ENCODE peak calls at places on chromosomes 1 and 21, in ten cellular contexts. One of them, this sample, is unnamed.

GRCh38 chr1:114002492-114003290 is 23.4 kb downstream of the OLFML3 start:
- DNase-seq in endothelial cell of umbilical vein: no peak
- DNase-seq in lower lobe of right lung: no peak
- DNase-seq in colonic mucosa: no peak
- DNase-seq in fibroblast of the aortic adventitia: peak; percentile 68
- DNase-seq in cardiac fibroblast: peak; percentile 78
- DNase-seq in uterus: peak; percentile 40
- DNase-seq in fibroblast of mammary gland: peak; percentile 56
- DNase-seq in mammary epithelial cell: no peak
- DNase-seq in body of pancreas: peak; percentile 22
- DNase-seq in this sample: no peak

GRCh38 chr21:44972821-44973220 is 33.0 kb downstream of the SLX9 start:
- DNase-seq in endothelial cell of umbilical vein: no peak
- DNase-seq in lower lobe of right lung: no peak
- DNase-seq in colonic mucosa: no peak
- DNase-seq in fibroblast of the aortic adventitia: no peak
- DNase-seq in cardiac fibroblast: no peak
- DNase-seq in uterus: no peak
- DNase-seq in fibroblast of mammary gland: peak; percentile 12
- DNase-seq in mammary epithelial cell: no peak
- DNase-seq in body of pancreas: no peak
- DNase-seq in this sample: no peak

GRCh38 chr1:234620272-234620711 is 10.3 kb upstream of the IRF2BP2 start:
- DNase-seq in endothelial cell of umbilical vein: no peak
- DNase-seq in lower lobe of right lung: no peak
- DNase-seq in colonic mucosa: no peak
- DNase-seq in fibroblast of the aortic adventitia: peak; percentile 46
- DNase-seq in cardiac fibroblast: no peak
- DNase-seq in uterus: no peak
- DNase-seq in fibroblast of mammary gland: peak; percentile 52
- DNase-seq in mammary epithelial cell: no peak
- DNase-seq in body of pancreas: peak; percentile 43
- DNase-seq in this sample: no peak

GRCh38 chr1:179815642-179816041 is 62.0 kb downstream of the TOR1AIP2 start:
- DNase-seq in endothelial cell of umbilical vein: no peak
- DNase-seq in lower lobe of right lung: no peak
- DNase-seq in colonic mucosa: no peak
- DNase-seq in fibroblast of the aortic adventitia: no peak
- DNase-seq in cardiac fibroblast: no peak
- DNase-seq in uterus: no peak
- DNase-seq in fibroblast of mammary gland: no peak
- DNase-seq in mammary epithelial cell: no peak
- DNase-seq in body of pancreas: no peak
- DNase-seq in this sample: no peak

GRCh38 chr1:84365225-84366221 is 32.8 kb upstream of the DNASE2B start:
- DNase-seq in endothelial cell of umbilical vein: peak; percentile 96
- DNase-seq in lower lobe of right lung: peak; percentile 41
- DNase-seq in colonic mucosa: peak; percentile 34
- DNase-seq in fibroblast of the aortic adventitia: peak; percentile 97
- DNase-seq in cardiac fibroblast: peak; percentile 89
- DNase-seq in uterus: no peak
- DNase-seq in fibroblast of mammary gland: peak; percentile 99
- DNase-seq in mammary epithelial cell: peak; percentile 91
- DNase-seq in body of pancreas: peak; percentile 44
- DNase-seq in this sample: peak; percentile 25

GRCh38 chr1:53348491-53349368 is 20.9 kb upstream of the LRP8 start:
- DNase-seq in endothelial cell of umbilical vein: no peak
- DNase-seq in lower lobe of right lung: no peak
- DNase-seq in colonic mucosa: peak; percentile 7
- DNase-seq in fibroblast of the aortic adventitia: no peak
- DNase-seq in cardiac fibroblast: no peak
- DNase-seq in uterus: no peak
- DNase-seq in fibroblast of mammary gland: no peak
- DNase-seq in mammary epithelial cell: no peak
- DNase-seq in body of pancreas: no peak
- DNase-seq in this sample: no peak

GRCh38 chr1:40803902-40804301 is 20.3 kb downstream of the KCNQ4 start:
- DNase-seq in endothelial cell of umbilical vein: no peak
- DNase-seq in lower lobe of right lung: no peak
- DNase-seq in colonic mucosa: no peak
- DNase-seq in fibroblast of the aortic adventitia: no peak
- DNase-seq in cardiac fibroblast: no peak
- DNase-seq in uterus: no peak
- DNase-seq in fibroblast of mammary gland: no peak
- DNase-seq in mammary epithelial cell: no peak
- DNase-seq in body of pancreas: no peak
- DNase-seq in this sample: no peak

GRCh38 chr1:63835075-63835633 is 61.3 kb downstream of the ROR1 start:
- DNase-seq in endothelial cell of umbilical vein: no peak
- DNase-seq in lower lobe of right lung: no peak
- DNase-seq in colonic mucosa: no peak
- DNase-seq in fibroblast of the aortic adventitia: peak; percentile 22
- DNase-seq in cardiac fibroblast: no peak
- DNase-seq in uterus: no peak
- DNase-seq in fibroblast of mammary gland: peak; percentile 66
- DNase-seq in mammary epithelial cell: peak; percentile 47
- DNase-seq in body of pancreas: no peak
- DNase-seq in this sample: no peak

GRCh38 chr1:3356827-3357457 is 97.5 kb upstream of the ARHGEF16 start:
- DNase-seq in endothelial cell of umbilical vein: no peak
- DNase-seq in lower lobe of right lung: no peak
- DNase-seq in colonic mucosa: no peak
- DNase-seq in fibroblast of the aortic adventitia: no peak
- DNase-seq in cardiac fibroblast: no peak
- DNase-seq in uterus: no peak
- DNase-seq in fibroblast of mammary gland: no peak
- DNase-seq in mammary epithelial cell: no peak
- DNase-seq in body of pancreas: no peak
- DNase-seq in this sample: no peak

GRCh38 chr1:58045094-58045493 is 501.4 kb downstream of the OMA1 start:
- DNase-seq in endothelial cell of umbilical vein: no peak
- DNase-seq in lower lobe of right lung: no peak
- DNase-seq in colonic mucosa: no peak
- DNase-seq in fibroblast of the aortic adventitia: no peak
- DNase-seq in cardiac fibroblast: no peak
- DNase-seq in uterus: no peak
- DNase-seq in fibroblast of mammary gland: no peak
- DNase-seq in mammary epithelial cell: no peak
- DNase-seq in body of pancreas: no peak
- DNase-seq in this sample: no peak

GRCh38 chr21:24197132-24197643 is 1410.1 kb downstream of the MRPL39 start:
- DNase-seq in endothelial cell of umbilical vein: no peak
- DNase-seq in lower lobe of right lung: no peak
- DNase-seq in colonic mucosa: no peak
- DNase-seq in fibroblast of the aortic adventitia: no peak
- DNase-seq in cardiac fibroblast: no peak
- DNase-seq in uterus: no peak
- DNase-seq in fibroblast of mammary gland: no peak
- DNase-seq in mammary epithelial cell: no peak
- DNase-seq in body of pancreas: no peak
- DNase-seq in this sample: no peak

GRCh38 chr21:38984568-38984967 is 178.8 kb downstream of the ETS2 start:
- DNase-seq in endothelial cell of umbilical vein: no peak
- DNase-seq in lower lobe of right lung: no peak
- DNase-seq in colonic mucosa: no peak
- DNase-seq in fibroblast of the aortic adventitia: peak; percentile 69
- DNase-seq in cardiac fibroblast: peak; percentile 46
- DNase-seq in uterus: no peak
- DNase-seq in fibroblast of mammary gland: peak; percentile 75
- DNase-seq in mammary epithelial cell: no peak
- DNase-seq in body of pancreas: no peak
- DNase-seq in this sample: no peak
- H3K4me3 ChIP-seq in endothelial cell of umbilical vein: no peak overlapping the region
- H3K4me3 ChIP-seq in lower lobe of right lung: no peak overlapping the region
- H3K4me3 ChIP-seq in colonic mucosa: no peak overlapping the region
- H3K4me3 ChIP-seq in fibroblast of the aortic adventitia: no peak overlapping the region
- H3K4me3 ChIP-seq in cardiac fibroblast: no peak overlapping the region
- H3K4me3 ChIP-seq in uterus: no peak overlapping the region
- H3K4me3 ChIP-seq in fibroblast of mammary gland: no peak overlapping the region
- H3K4me3 ChIP-seq in mammary epithelial cell: no peak overlapping the region
- H3K4me3 ChIP-seq in body of pancreas: no peak overlapping the region
- H3K4me3 ChIP-seq in this sample: no peak overlapping the region

DNA sequence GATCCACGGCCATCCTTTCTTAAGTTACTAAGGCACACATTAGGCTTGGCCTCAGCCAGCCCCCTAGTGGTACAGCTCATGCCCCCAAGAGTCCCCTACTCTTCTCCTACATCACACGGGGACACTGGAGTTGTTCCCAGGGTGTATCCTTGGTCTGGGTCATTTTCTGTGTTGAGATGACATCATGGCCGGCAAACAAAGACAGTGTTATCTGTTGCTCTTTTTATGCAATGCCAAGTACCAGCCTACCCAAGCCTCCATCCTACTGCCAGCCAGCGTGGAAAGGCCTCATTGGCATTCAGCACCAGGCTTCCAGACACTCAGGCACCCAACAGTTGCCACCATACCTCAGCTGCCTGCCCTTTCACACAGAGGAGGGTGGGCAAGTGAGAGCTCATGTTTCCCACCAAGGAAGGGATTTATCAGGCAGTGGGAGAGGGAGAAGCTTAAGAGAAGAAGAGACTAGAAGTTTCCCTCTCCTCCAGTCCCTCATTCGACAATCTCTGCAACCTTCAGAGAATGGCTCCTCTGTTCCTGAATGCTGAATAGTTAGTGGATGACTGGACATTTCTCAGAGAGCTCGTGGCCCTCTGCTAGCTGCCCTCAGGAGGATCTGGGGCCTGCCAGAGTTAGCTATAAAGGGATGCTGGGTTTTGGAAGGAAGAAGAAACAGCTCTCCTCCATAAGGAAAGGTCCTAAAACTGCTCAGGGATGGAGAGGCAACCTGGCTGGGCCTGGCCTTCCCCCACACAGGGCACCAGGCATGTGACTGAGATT is 17.7 kb downstream of the CBR1 start:
- DNase-seq in endothelial cell of umbilical vein: no peak
- DNase-seq in lower lobe of right lung: no peak
- DNase-seq in colonic mucosa: no peak
- DNase-seq in fibroblast of the aortic adventitia: no peak
- DNase-seq in cardiac fibroblast: no peak
- DNase-seq in uterus: no peak
- DNase-seq in fibroblast of mammary gland: no peak
- DNase-seq in mammary epithelial cell: no peak
- DNase-seq in body of pancreas: no peak
- DNase-seq in this sample: no peak
- TF ChIP-seq CTCF in endothelial cell of umbilical vein: no peak
- TF ChIP-seq CTCF in lower lobe of right lung: no peak
- TF ChIP-seq CTCF in colonic mucosa: no peak
- TF ChIP-seq CTCF in fibroblast of the aortic adventitia: peak; percentile 15
- TF ChIP-seq CTCF in cardiac fibroblast: peak; percentile 10
- TF ChIP-seq CTCF in uterus: no peak
- TF ChIP-seq CTCF in fibroblast of mammary gland: no peak
- TF ChIP-seq CTCF in mammary epithelial cell: no peak
- TF ChIP-seq CTCF in body of pancreas: no peak
- TF ChIP-seq CTCF in this sample: no peak

GRCh38 chr1:172397221-172397620 is 23.3 kb upstream of the C1orf105 start:
- DNase-seq in endothelial cell of umbilical vein: peak; percentile 63
- DNase-seq in lower lobe of right lung: no peak
- DNase-seq in colonic mucosa: no peak
- DNase-seq in fibroblast of the aortic adventitia: peak; percentile 85
- DNase-seq in cardiac fibroblast: peak; percentile 57
- DNase-seq in uterus: no peak
- DNase-seq in fibroblast of mammary gland: peak; percentile 75
- DNase-seq in mammary epithelial cell: peak; percentile 71
- DNase-seq in body of pancreas: no peak
- DNase-seq in this sample: no peak

GRCh38 chr1:172400073-172400737 is 20.3 kb upstream of the C1orf105 start:
- DNase-seq in endothelial cell of umbilical vein: no peak
- DNase-seq in lower lobe of right lung: no peak
- DNase-seq in colonic mucosa: no peak
- DNase-seq in fibroblast of the aortic adventitia: no peak
- DNase-seq in cardiac fibroblast: no peak
- DNase-seq in uterus: no peak
- DNase-seq in fibroblast of mammary gland: no peak
- DNase-seq in mammary epithelial cell: no peak
- DNase-seq in body of pancreas: no peak
- DNase-seq in this sample: no peak

GRCh38 chr1:172399369-172400072 is 21.0 kb upstream of the C1orf105 start:
- DNase-seq in endothelial cell of umbilical vein: peak; percentile 89
- DNase-seq in lower lobe of right lung: no peak
- DNase-seq in colonic mucosa: peak; percentile 40
- DNase-seq in fibroblast of the aortic adventitia: peak; percentile 99
- DNase-seq in cardiac fibroblast: peak; percentile 97
- DNase-seq in uterus: peak; percentile 73
- DNase-seq in fibroblast of mammary gland: peak; percentile 93
- DNase-seq in mammary epithelial cell: peak; percentile 84
- DNase-seq in body of pancreas: peak; percentile 64
- DNase-seq in this sample: no peak

GRCh38 chr1:172398193-172398592 is 22.3 kb upstream of the C1orf105 start:
- DNase-seq in endothelial cell of umbilical vein: no peak
- DNase-seq in lower lobe of right lung: no peak
- DNase-seq in colonic mucosa: no peak
- DNase-seq in fibroblast of the aortic adventitia: peak; percentile 60
- DNase-seq in cardiac fibroblast: peak; percentile 57
- DNase-seq in uterus: peak; percentile 29
- DNase-seq in fibroblast of mammary gland: peak; percentile 55
- DNase-seq in mammary epithelial cell: no peak
- DNase-seq in body of pancreas: no peak
- DNase-seq in this sample: no peak

DNA sequence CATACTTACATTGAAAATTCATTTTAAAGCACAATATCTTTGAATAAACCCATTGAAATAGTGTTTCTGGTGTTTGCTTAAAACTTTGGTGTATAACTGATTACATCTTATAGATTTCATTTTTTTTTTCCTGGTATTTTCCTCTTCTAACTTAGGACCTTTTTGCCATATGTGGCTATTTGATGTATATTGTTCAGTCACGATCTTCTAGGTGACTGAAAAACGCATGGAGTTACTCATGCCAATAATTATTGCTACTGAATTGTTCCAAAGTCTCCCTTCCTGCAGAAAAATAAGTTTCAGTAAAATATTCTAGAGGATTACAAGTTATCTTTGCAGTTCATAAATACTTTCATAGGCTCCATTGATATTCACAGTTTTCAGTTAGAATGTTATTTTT is 22.9 kb upstream of the C1orf105 start:
- DNase-seq in endothelial cell of umbilical vein: no peak
- DNase-seq in lower lobe of right lung: no peak
- DNase-seq in colonic mucosa: no peak
- DNase-seq in fibroblast of the aortic adventitia: no peak
- DNase-seq in cardiac fibroblast: no peak
- DNase-seq in uterus: no peak
- DNase-seq in fibroblast of mammary gland: no peak
- DNase-seq in mammary epithelial cell: no peak
- DNase-seq in body of pancreas: no peak
- DNase-seq in this sample: no peak
- H3K4me3 ChIP-seq in endothelial cell of umbilical vein: no peak overlapping the region
- H3K4me3 ChIP-seq in lower lobe of right lung: no peak overlapping the region
- H3K4me3 ChIP-seq in colonic mucosa: no peak overlapping the region
- H3K4me3 ChIP-seq in fibroblast of the aortic adventitia: no peak overlapping the region
- H3K4me3 ChIP-seq in cardiac fibroblast: no peak overlapping the region
- H3K4me3 ChIP-seq in uterus: no peak overlapping the region
- H3K4me3 ChIP-seq in fibroblast of mammary gland: no peak overlapping the region
- H3K4me3 ChIP-seq in mammary epithelial cell: no peak overlapping the region
- H3K4me3 ChIP-seq in body of pancreas: no peak overlapping the region
- H3K4me3 ChIP-seq in this sample: no peak overlapping the region

DNA sequence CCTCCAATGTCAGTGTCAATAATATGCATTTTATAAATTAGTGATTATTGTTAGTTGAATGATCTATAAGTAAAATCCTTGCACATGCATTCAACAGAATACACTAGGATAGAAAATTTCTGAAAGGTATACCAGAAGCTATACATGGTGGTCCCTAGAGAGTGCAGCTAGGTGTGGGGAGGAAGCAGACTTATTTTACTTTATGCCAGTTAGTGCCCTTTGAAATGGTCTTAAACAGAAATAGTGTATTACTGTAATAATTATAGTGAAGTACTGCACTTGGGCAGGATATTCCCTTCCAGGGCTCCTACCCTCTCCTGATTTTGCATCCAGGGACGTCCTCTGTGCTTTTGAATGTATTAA is 23.2 kb upstream of the WDR26 start:
- DNase-seq in endothelial cell of umbilical vein: no peak
- DNase-seq in lower lobe of right lung: no peak
- DNase-seq in colonic mucosa: no peak
- DNase-seq in fibroblast of the aortic adventitia: no peak
- DNase-seq in cardiac fibroblast: no peak
- DNase-seq in uterus: no peak
- DNase-seq in fibroblast of mammary gland: no peak
- DNase-seq in mammary epithelial cell: no peak
- DNase-seq in body of pancreas: no peak
- DNase-seq in this sample: no peak
- TF ChIP-seq CTCF in endothelial cell of umbilical vein: no peak
- TF ChIP-seq CTCF in lower lobe of right lung: peak; percentile 5
- TF ChIP-seq CTCF in colonic mucosa: no peak
- TF ChIP-seq CTCF in fibroblast of the aortic adventitia: no peak
- TF ChIP-seq CTCF in cardiac fibroblast: no peak
- TF ChIP-seq CTCF in uterus: no peak
- TF ChIP-seq CTCF in fibroblast of mammary gland: no peak
- TF ChIP-seq CTCF in mammary epithelial cell: no peak
- TF ChIP-seq CTCF in body of pancreas: no peak
- TF ChIP-seq CTCF in this sample: no peak